ENCODE peak calls at places on chromosome 1, in five cellular contexts. G is tibial artery, W is MM.1S, O is left ventricle myocardium inferior, T is lower lobe of right lung. I is an unnamed sample.

GRCh38 chr1:41788427-41788826 is 130.3 kb downstream of the HIVEP3 start:
- DNase-seq in G (no peak), O (no peak), W (no peak), T (no peak), I (no peak)

GRCh38 chr1:29420196-29420595 is 183.9 kb downstream of the PTPRU start:
- DNase-seq in G (no peak), T (no peak), W (no peak), O (no peak), I (no peak)

GRCh38 chr1:95122151-95122697 is 5.1 kb downstream of the TLCD4 start:
- DNase-seq in T (no peak), W (no peak), G (no peak), O (no peak), I (no peak)

GRCh38 chr1:45304311-45305081 is 22.2 kb upstream of the HPDL start:
- DNase-seq in O (no peak), G (peak; percentile 36), T (no peak), W (no peak), I (no peak)

GRCh38 chr1:101506541-101507164 is 269.8 kb downstream of the S1PR1 start:
- DNase-seq in G (no peak), T (no peak), W (peak; percentile 20), O (no peak), I (no peak)

GRCh38 chr1:223264983-223265663 is 98.9 kb downstream of the SUSD4 start:
- DNase-seq in W (no peak), T (no peak), G (no peak), O (no peak), I (no peak)

GRCh38 chr1:199684686-199685273 is 342.7 kb upstream of the NR5A2 start:
- DNase-seq in W (peak; percentile 51), O (no peak), T (no peak), G (no peak), I (no peak)

GRCh38 chr1:78237364-78237916 is 191.7 kb downstream of the GIPC2 start:
- DNase-seq in T (peak; percentile 66), O (no peak), W (no peak), G (no peak), I (no peak)

GRCh38 chr1:82491301-82491986 is 690.7 kb downstream of the ADGRL2 start:
- DNase-seq in G (no peak), W (no peak), T (no peak), O (no peak), I (no peak)

GRCh38 chr1:161119017-161119378 is 1.1 kb downstream of the NIT1 start:
- DNase-seq in W (no peak), O (peak; percentile 47), T (no peak), G (no peak), I (no peak)

GRCh38 chr1:228452194-228453021 is 34.8 kb upstream of the RNF187 start:
- DNase-seq in T (no peak), O (no peak), W (no peak), G (no peak), I (no peak)

GRCh38 chr1:209318302-209319056 is 265.0 kb upstream of the CAMK1G start:
- DNase-seq in G (no peak), O (no peak), W (no peak), T (no peak), I (no peak)

GRCh38 chr1:30437059-30437576 is 286.3 kb downstream of the MATN1 start:
- DNase-seq in W (no peak), T (no peak), G (no peak), O (no peak), I (no peak)

GRCh38 chr1:79198841-79199240 is 192.3 kb upstream of the ADGRL4 start:
- DNase-seq in O (no peak), G (no peak), T (no peak), W (no peak), I (no peak)

GRCh38 chr1:118185083-118185899 is at the start of gene SPAG17:
- DNase-seq in O (peak; percentile 60), T (peak; percentile 73), W (no peak), G (peak; percentile 41), I (no peak)

GRCh38 chr1:245121523-245121922 is 33.3 kb upstream of the KIF26B start:
- DNase-seq in O (no peak), T (no peak), W (no peak), G (no peak), I (no peak)

GRCh38 chr1:226466301-226466700 is 58.4 kb upstream of the PARP1 start:
- DNase-seq in T (no peak), O (no peak), W (no peak), G (no peak), I (no peak)

GRCh38 chr1:62309906-62310305 is 9.3 kb downstream of the KANK4 start:
- DNase-seq in W (no peak), T (no peak), G (no peak), O (no peak), I (no peak)

GRCh38 chr1:246265481-246265880 is 241.6 kb downstream of the SMYD3 start:
- DNase-seq in T (no peak), O (no peak), W (no peak), G (no peak), I (no peak)

GRCh38 chr1:221327954-221328353 is 413.9 kb downstream of the DUSP10 start:
- DNase-seq in O (no peak), W (no peak), G (no peak), T (no peak), I (no peak)

GRCh38 chr1:60745444-60745843 is 336.9 kb upstream of the NFIA start:
- DNase-seq in G (no peak), O (no peak), W (no peak), T (no peak), I (no peak)
- TF ChIP-seq CTCF in G (no peak), O (no peak), W (no peak), T (no peak), I (no peak)

GRCh38 chr1:7458946-7459345 is 312.1 kb upstream of the VAMP3 start:
- DNase-seq in G (no peak), O (no peak), T (no peak), W (no peak), I (no peak)

GRCh38 chr1:7457811-7458210 is 313.3 kb upstream of the VAMP3 start:
- DNase-seq in O (no peak), W (no peak), T (no peak), G (no peak), I (no peak)

GRCh38 chr1:7460807-7461206 is 310.3 kb upstream of the VAMP3 start:
- DNase-seq in O (no peak), G (no peak), W (no peak), T (no peak), I (no peak)

GRCh38 chr1:7462627-7463026 is 308.5 kb upstream of the VAMP3 start:
- DNase-seq in T (no peak), G (no peak), W (no peak), O (no peak), I (no peak)

GRCh38 chr1:7459915-7460314 is 311.2 kb upstream of the VAMP3 start:
- DNase-seq in G (no peak), T (no peak), W (no peak), O (no peak), I (no peak)
- H3K27ac ChIP-seq in G (no peak overlapping the region), T (no peak overlapping the region), W (no peak overlapping the region), O (no peak overlapping the region), I (no peak overlapping the region)

DNA sequence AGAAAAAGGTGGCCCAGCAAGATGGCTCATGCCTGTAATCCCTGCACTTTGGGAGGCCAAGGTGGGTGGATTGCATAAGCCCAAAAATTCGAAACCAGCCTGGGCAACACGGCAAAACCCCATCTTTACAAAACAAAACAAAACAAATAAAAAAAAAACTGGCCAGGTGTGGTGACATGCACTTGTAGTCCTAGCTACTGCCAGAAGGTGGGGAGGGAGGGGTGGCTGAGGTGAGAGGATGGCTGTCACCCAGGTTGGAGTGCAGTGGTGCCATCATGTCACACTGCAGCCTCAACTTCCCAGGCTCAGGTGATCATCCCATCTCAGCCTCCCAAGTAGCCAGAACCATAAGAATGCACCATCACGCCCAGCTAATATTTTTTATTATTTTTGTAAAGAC is 22.8 kb downstream of the RERE start:
- DNase-seq in O (no peak), G (no peak), W (no peak), T (no peak), I (no peak)
- TF ChIP-seq CTCF in O (no peak), G (no peak), W (peak; percentile 17), T (no peak), I (no peak)

DNA sequence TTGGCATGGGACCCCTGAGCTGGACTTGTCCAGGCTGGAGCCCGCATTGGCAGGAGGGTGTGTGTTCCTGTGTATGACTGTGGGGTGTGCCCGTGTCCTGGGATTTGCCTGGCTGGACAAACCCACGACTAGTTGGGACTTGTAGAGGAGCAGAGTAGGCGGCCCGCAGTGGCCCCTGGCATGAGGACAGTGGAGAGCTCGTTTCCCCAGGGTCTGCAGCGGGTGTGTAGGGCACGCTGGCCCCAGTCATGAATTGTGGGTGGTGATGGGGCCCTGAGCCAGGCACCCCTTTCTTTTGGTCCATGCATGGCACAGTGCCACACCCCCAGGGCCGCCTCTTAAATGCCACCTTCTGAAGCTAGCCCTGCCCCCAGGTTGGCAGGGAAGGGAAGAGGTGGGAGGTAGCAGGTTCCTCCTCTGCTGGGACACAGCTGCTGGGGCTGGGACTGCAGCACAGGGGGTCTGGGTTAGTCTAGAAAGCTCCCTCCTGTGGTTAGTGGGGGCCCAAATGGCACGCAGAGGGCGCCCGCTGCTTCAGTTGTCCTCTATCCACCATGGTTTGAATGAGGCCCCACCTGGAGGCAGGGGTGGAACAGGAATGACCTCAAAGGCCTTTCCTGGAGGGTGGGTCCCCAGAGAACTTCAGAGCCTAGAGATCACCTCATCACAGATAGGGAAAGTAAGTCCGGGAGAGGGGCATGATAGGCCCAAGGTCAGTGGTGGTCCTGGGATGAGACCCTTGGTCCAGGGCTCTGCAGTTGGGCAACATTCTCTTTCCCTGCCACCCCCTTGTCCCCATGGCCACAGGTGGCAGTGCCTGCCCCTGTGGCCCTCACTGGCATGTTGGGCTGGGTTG is 4.1 kb downstream of the CROCC start:
- DNase-seq in W (no peak), O (no peak), T (peak; percentile 49), G (no peak), I (no peak)
- H3K27ac ChIP-seq in W (no peak overlapping the region), O (no peak overlapping the region), T (no peak overlapping the region), G (no peak overlapping the region), I (no peak overlapping the region)

I was measured in coronary artery.